ENCODE peak calls at places on chromosomes 5 and 9, in four cellular contexts. K is PC-3, U is coronary artery, O is heart right ventricle. N is an unnamed sample.

GRCh38 chr9:91753711-91754110 is 196.3 kb downstream of the ROR2 start:
- DNase-seq in K (no peak), U (no peak), O (no peak), N (no peak)

GRCh38 chr9:97567894-97568202 is 65.3 kb downstream of the TSTD2 start:
- DNase-seq in K (no peak), U (no peak), O (no peak), N (no peak)

GRCh38 chr5:178392386-178392785 is 159.8 kb upstream of the PHYKPL start:
- DNase-seq in K (no peak), U (no peak), O (no peak), N (no peak)

GRCh38 chr5:473344-474192 is 30.6 kb downstream of the EXOC3 start:
- DNase-seq in K (peak), U (no peak), O (no peak), N (peak)

GRCh38 chr5:107522456-107522855 is 148.3 kb downstream of the EFNA5 start:
- DNase-seq in K (no peak), U (no peak), O (no peak), N (no peak)

GRCh38 chr9:70315389-70315788 is 56.6 kb downstream of the SMC5 start:
- DNase-seq in K (peak), U (no peak), O (no peak), N (no peak)

GRCh38 chr9:14348241-14349140 is 34.5 kb upstream of the NFIB start:
- DNase-seq in K (no peak), U (no peak), O (peak), N (no peak)

GRCh38 chr5:45521067-45521466 is 175.1 kb downstream of the HCN1 start:
- DNase-seq in K (peak), U (no peak), O (peak), N (no peak)

GRCh38 chr5:172796306-172796705 is 25.3 kb upstream of the DUSP1 start:
- DNase-seq in K (no peak), U (no peak), O (no peak), N (no peak)

GRCh38 chr5:155651-156410 is 35.5 kb upstream of the LRRC14B start:
- DNase-seq in K (no peak), U (peak), O (peak), N (no peak)

GRCh38 chr9:136688274-136689107 is 1.2 kb upstream of the AGPAT2 start:
- DNase-seq in K (no peak), U (no peak), O (no peak), N (no peak)

GRCh38 chr9:34272146-34272545 is 56.9 kb downstream of the KIF24 start:
- DNase-seq in K (peak), U (no peak), O (no peak), N (no peak)

GRCh38 chr9:98787766-98788335 is 8.5 kb downstream of the ANKS6 start:
- DNase-seq in K (no peak), U (no peak), O (no peak), N (no peak)

GRCh38 chr5:68698025-68698940 is 395.5 kb upstream of the SLC30A5 start:
- DNase-seq in K (no peak), U (no peak), O (no peak), N (no peak)

GRCh38 chr5:75049581-75050274 is 2.6 kb downstream of the GCNT4 start:
- DNase-seq in K (peak), U (no peak), O (peak), N (no peak)

GRCh38 chr9:125897481-125897880 is 150.3 kb downstream of the PBX3 start:
- DNase-seq in K (no peak), U (no peak), O (no peak), N (no peak)

GRCh38 chr5:14580037-14581034 is 1.3 kb upstream of the OTULINL start:
- DNase-seq in K (peak), U (no peak), O (no peak), N (no peak)

GRCh38 chr5:181231444-181231843 is 8.4 kb downstream of the TRIM41 start:
- DNase-seq in K (no peak), U (no peak), O (no peak), N (no peak)

GRCh38 chr5:36877667-36878420 is 1.3 kb downstream of the NIPBL start:
- DNase-seq in K (peak), U (no peak), O (no peak), N (no peak)

GRCh38 chr5:38757451-38758245 is 88.2 kb upstream of the OSMR start:
- DNase-seq in K (no peak), U (no peak), O (peak), N (no peak)

GRCh38 chr9:138010861-138011260 is 133.3 kb downstream of the CACNA1B start:
- DNase-seq in K (no peak), U (peak), O (no peak), N (no peak)

GRCh38 chr5:116011046-116011445 is 21.2 kb upstream of the ARL14EPL start:
- DNase-seq in K (no peak), U (no peak), O (no peak), N (no peak)

GRCh38 chr9:26129216-26129615 is 451.0 kb upstream of the TUSC1 start:
- DNase-seq in K (no peak), U (no peak), O (no peak), N (no peak)

GRCh38 chr5:142585451-142585850 is 100.4 kb downstream of the FGF1 start:
- DNase-seq in K (no peak), U (no peak), O (no peak), N (no peak)

GRCh38 chr5:14859980-14860379 is 11.6 kb downstream of the ANKH start:
- DNase-seq in K (no peak), U (no peak), O (no peak), N (no peak)

GRCh38 chr5:3517331-3517730 is 78.3 kb upstream of the IRX1 start:
- DNase-seq in K (no peak), U (no peak), O (no peak), N (no peak)

GRCh38 chr5:134101686-134102439 is 12.6 kb upstream of the TCF7 start:
- DNase-seq in K (peak), U (no peak), O (peak), N (peak)
- H3K27ac ChIP-seq in K (no peak), U (no peak), O (no peak), N (no peak)

DNA sequence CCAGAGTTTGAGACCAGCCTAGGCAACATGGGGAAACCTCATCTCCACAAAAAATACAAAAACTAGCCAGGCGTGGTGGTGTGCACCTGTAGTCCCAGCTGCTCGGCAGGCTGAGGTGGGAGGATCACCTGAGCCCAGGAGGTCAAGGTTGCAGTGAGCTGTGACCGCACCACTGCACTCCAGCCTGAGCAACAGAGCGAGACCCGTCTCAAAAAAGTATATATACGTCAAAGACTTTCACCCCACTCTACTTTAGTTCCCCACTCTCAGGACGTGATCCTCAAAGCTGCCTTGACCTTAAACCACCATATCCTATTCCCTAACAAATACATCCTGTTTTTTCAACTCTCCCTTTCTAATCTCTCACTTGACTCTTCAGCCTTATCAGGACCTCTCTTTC is 41.0 kb downstream of the PCDHGC5 start:
- DNase-seq in K (no peak), U (no peak), O (no peak), N (no peak)
- H3K27ac ChIP-seq in K (no peak), U (peak), O (peak), N (no peak)

GRCh38 chr9:21686738-21687137 is 115.7 kb upstream of the MTAP start:
- DNase-seq in K (no peak), U (no peak), O (no peak), N (no peak)

GRCh38 chr9:21684231-21684630 is 118.2 kb upstream of the MTAP start:
- DNase-seq in K (no peak), U (no peak), O (no peak), N (no peak)

GRCh38 chr9:21687351-21687750 is 115.1 kb upstream of the MTAP start:
- DNase-seq in K (no peak), U (no peak), O (no peak), N (no peak)

GRCh38 chr9:21684831-21685362 is 117.5 kb upstream of the MTAP start:
- DNase-seq in K (peak), U (no peak), O (no peak), N (no peak)

GRCh38 chr9:21685502-21685901 is 116.9 kb upstream of the MTAP start:
- DNase-seq in K (no peak), U (no peak), O (no peak), N (no peak)
- H3K27ac ChIP-seq in K (peak), U (no peak), O (no peak), N (no peak)

GRCh38 chr5:122145906-122146305 is 16.6 kb downstream of the ZNF474 start:
- DNase-seq in K (no peak), U (no peak), O (no peak), N (no peak)
- H3K27ac ChIP-seq in K (no peak), U (no peak), O (no peak), N (no peak)

GRCh38 chr5:176526462-176526861 is 10.7 kb downstream of the RNF44 start:
- DNase-seq in K (no peak), U (no peak), O (no peak), N (no peak)

GRCh38 chr5:176524987-176525386 is 12.2 kb downstream of the RNF44 start:
- DNase-seq in K (no peak), U (no peak), O (no peak), N (no peak)

GRCh38 chr5:176527246-176528222 is 9.7 kb downstream of the RNF44 start:
- DNase-seq in K (no peak), U (no peak), O (no peak), N (no peak)

GRCh38 chr5:176524138-176524537 is 13.1 kb downstream of the RNF44 start:
- DNase-seq in K (no peak), U (no peak), O (no peak), N (no peak)

GRCh38 chr5:176525677-176526076 is 11.5 kb downstream of the RNF44 start:
- DNase-seq in K (no peak), U (no peak), O (no peak), N (no peak)
- H3K27ac ChIP-seq in K (no peak), U (no peak), O (no peak), N (no peak)

GRCh38 chr9:120904061-120904998 is 22.3 kb downstream of the TRAF1 start:
- DNase-seq in K (no peak), U (no peak), O (no peak), N (no peak)
- H3K27ac ChIP-seq in K (no peak), U (no peak), O (no peak), N (no peak)

GRCh38 chr5:133265720-133266575 is 214.1 kb downstream of the HSPA4 start:
- DNase-seq in K (no peak), U (no peak), O (no peak), N (no peak)

GRCh38 chr5:133265257-133265656 is 213.4 kb downstream of the HSPA4 start:
- DNase-seq in K (no peak), U (no peak), O (no peak), N (no peak)

GRCh38 chr5:133267601-133268000 is 215.8 kb downstream of the HSPA4 start:
- DNase-seq in K (no peak), U (no peak), O (no peak), N (no peak)

GRCh38 chr5:133269707-133270106 is 217.9 kb downstream of the HSPA4 start:
- DNase-seq in K (no peak), U (no peak), O (no peak), N (no peak)

DNA sequence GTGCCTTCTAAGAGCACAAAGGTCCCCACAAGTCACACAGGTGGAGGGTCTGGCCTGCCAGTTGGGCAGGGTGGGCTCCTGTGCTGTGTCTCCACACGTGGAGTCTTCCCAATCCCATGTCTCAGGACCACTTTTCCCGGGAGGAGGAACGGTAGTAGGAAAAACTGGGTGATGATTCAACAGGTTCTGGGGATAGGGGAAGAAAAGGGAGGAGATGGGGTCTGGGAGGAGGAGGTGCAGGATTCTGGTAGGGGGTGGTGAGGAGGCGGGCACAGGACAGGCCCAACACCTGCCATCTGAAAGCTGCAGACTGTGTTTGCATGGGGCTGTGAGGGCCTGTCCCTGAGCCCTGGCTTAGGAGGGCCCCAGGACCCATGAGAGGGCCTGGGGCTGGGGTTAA is 215.2 kb downstream of the HSPA4 start:
- DNase-seq in K (no peak), U (no peak), O (no peak), N (no peak)
- H3K27ac ChIP-seq in K (no peak), U (no peak), O (no peak), N (no peak)

GRCh38 chr5:137651022-137651421 is 84.9 kb downstream of the KLHL3 start:
- DNase-seq in K (no peak), U (no peak), O (no peak), N (no peak)

GRCh38 chr5:137647401-137647800 is 88.5 kb downstream of the KLHL3 start:
- DNase-seq in K (no peak), U (no peak), O (no peak), N (no peak)

GRCh38 chr5:137646761-137647160 is 89.1 kb downstream of the KLHL3 start:
- DNase-seq in K (no peak), U (no peak), O (no peak), N (no peak)

GRCh38 chr5:137649228-137649890 is 86.5 kb downstream of the KLHL3 start:
- DNase-seq in K (no peak), U (no peak), O (peak), N (no peak)

GRCh38 chr5:137648361-137648760 is 87.5 kb downstream of the KLHL3 start:
- DNase-seq in K (no peak), U (no peak), O (no peak), N (no peak)
- H3K27ac ChIP-seq in K (no peak), U (no peak), O (no peak), N (no peak)

N was measured in substantia nigra.